ENCODE peak calls at places on chromosomes 1 and 21, in seven cellular contexts. U is AG08396, J is Ammon's horn, L is Peyer's patch, H is globus pallidus, N is T-cell, Y is aorta. C is an unnamed sample.

GRCh38 chr1:153688736-153689328 is 10.3 kb downstream of the NPR1 start:
- DNase-seq in Y (no peak), U (no peak), J (no peak), H (no peak), L (no peak), N (no peak), C (no peak)

GRCh38 chr1:169105434-169106094 is 926 bp upstream of the ATP1B1 start:
- DNase-seq in U (peak), J (peak), L (peak), Y (peak), H (peak), N (peak), C (peak)

GRCh38 chr1:78493456-78493855 is 2.7 kb downstream of the PTGFR start:
- DNase-seq in N (no peak), J (no peak), Y (no peak), U (no peak), H (no peak), L (no peak), C (no peak)

GRCh38 chr21:26544208-26544607 is 28.9 kb downstream of the CYYR1 start:
- DNase-seq in L (no peak), N (no peak), U (no peak), J (no peak), H (no peak), Y (no peak), C (no peak)

GRCh38 chr21:37505963-37506362 is 139.4 kb downstream of the DYRK1A start:
- DNase-seq in J (no peak), N (no peak), H (no peak), Y (no peak), L (no peak), U (no peak), C (no peak)

GRCh38 chr1:150268342-150268705 is 492 bp downstream of the APH1A start:
- DNase-seq in Y (no peak), L (peak), H (peak), N (peak), J (no peak), U (peak), C (no peak)

GRCh38 chr1:12386130-12386529 is 156.3 kb downstream of the VPS13D start:
- DNase-seq in Y (no peak), J (no peak), L (no peak), N (peak), H (no peak), U (no peak), C (no peak)

GRCh38 chr1:145997156-145998023 is 1.0 kb upstream of the TXNIP start:
- DNase-seq in U (no peak), H (peak), Y (no peak), N (peak), J (no peak), L (peak), C (no peak)

GRCh38 chr1:3618904-3619671 is 5.7 kb upstream of the TPRG1L start:
- DNase-seq in L (peak), U (peak), N (peak), J (peak), Y (no peak), H (peak), C (peak)

GRCh38 chr21:41677671-41678015 is 89.2 kb downstream of the RIPK4 start:
- DNase-seq in J (no peak), L (no peak), H (no peak), U (no peak), N (no peak), Y (no peak), C (no peak)

GRCh38 chr21:18743523-18743922 is 339.9 kb upstream of the TMPRSS15 start:
- DNase-seq in L (no peak), J (no peak), H (no peak), N (no peak), Y (no peak), U (no peak), C (no peak)

GRCh38 chr1:235013512-235013911 is 115.1 kb downstream of the TOMM20 start:
- DNase-seq in H (peak), L (no peak), Y (no peak), N (no peak), J (peak), U (no peak), C (peak)

GRCh38 chr1:242523282-242523967 is 1.1 kb downstream of the PLD5 start:
- DNase-seq in U (peak), L (no peak), J (peak), Y (no peak), H (peak), N (no peak), C (no peak)

GRCh38 chr1:201157949-201158348 is 3.7 kb upstream of the TMEM9 start:
- DNase-seq in H (no peak), N (no peak), L (no peak), J (no peak), U (no peak), Y (no peak), C (no peak)

GRCh38 chr1:110239491-110240430 is 29.6 kb downstream of the KCNC4 start:
- DNase-seq in H (no peak), N (no peak), J (no peak), L (peak), Y (peak), U (no peak), C (no peak)

GRCh38 chr1:21162740-21163464 is 13.8 kb downstream of the EIF4G3 start:
- DNase-seq in U (no peak), Y (no peak), J (no peak), H (no peak), N (no peak), L (no peak), C (no peak)

GRCh38 chr1:53725238-53725689 is 13.7 kb downstream of the GLIS1 start:
- DNase-seq in L (no peak), U (peak), J (no peak), Y (no peak), N (no peak), H (no peak), C (no peak)

GRCh38 chr1:113320272-113320671 is 70.0 kb upstream of the MAGI3 start:
- DNase-seq in U (no peak), H (no peak), Y (no peak), J (no peak), N (no peak), L (no peak), C (no peak)

GRCh38 chr1:178451529-178451928 is 45.2 kb downstream of the CLEC20A start:
- DNase-seq in H (no peak), N (no peak), Y (no peak), J (no peak), U (peak), L (no peak), C (no peak)

GRCh38 chr1:38047603-38048146 is 1.1 kb upstream of the POU3F1 start:
- DNase-seq in N (no peak), L (no peak), J (no peak), U (peak), Y (no peak), H (no peak), C (no peak)

GRCh38 chr1:28104866-28105467 is 16.6 kb upstream of the EYA3 start:
- DNase-seq in Y (no peak), L (peak), N (no peak), J (peak), U (peak), H (peak), C (peak)

GRCh38 chr1:26759531-26759930 is 28.2 kb upstream of the PIGV start:
- DNase-seq in H (no peak), Y (no peak), L (no peak), N (no peak), U (no peak), J (no peak), C (no peak)

GRCh38 chr1:226438007-226438406 is 30.1 kb upstream of the PARP1 start:
- DNase-seq in N (no peak), U (no peak), Y (no peak), H (no peak), J (no peak), L (no peak), C (no peak)

GRCh38 chr1:46523556-46524443 is 27.6 kb downstream of the KNCN start:
- DNase-seq in N (no peak), J (no peak), U (no peak), Y (peak), H (no peak), L (no peak), C (no peak)

GRCh38 chr1:119681560-119681959 is 30.2 kb upstream of the PHGDH start:
- DNase-seq in L (no peak), J (no peak), N (no peak), Y (no peak), H (no peak), U (no peak), C (no peak)